ENCODE peak calls at places on chromosome 6, in six cellular contexts. W is NCI-H345, H is lung, P is fibroblast of mammary gland, M is lower leg skin, F is MV-4-11. T is an unnamed sample.

GRCh38 chr6:408599-409102 is 17.1 kb downstream of the IRF4 start:
- DNase-seq in W (no peak), F (peak), M (no peak), H (peak), P (peak), T (peak)

GRCh38 chr6:158008894-158009891 is 27.5 kb downstream of the SYNJ2 start:
- DNase-seq in M (no peak), P (peak), H (no peak), F (peak), W (peak), T (peak)

GRCh38 chr6:148497256-148497655 is 154.6 kb downstream of the SASH1 start:
- DNase-seq in H (no peak), F (no peak), M (no peak), W (no peak), P (peak), T (peak)

GRCh38 chr6:31467151-31467550 is 30.8 kb upstream of the MICB start:
- DNase-seq in H (no peak), P (no peak), M (no peak), F (no peak), W (no peak), T (no peak)

GRCh38 chr6:157229733-157230132 is 93.6 kb downstream of the TMEM242 start:
- DNase-seq in F (no peak), M (peak), W (peak), P (no peak), H (no peak), T (no peak)

GRCh38 chr6:34248198-34248726 is 544 bp downstream of the SMIM29 start:
- DNase-seq in H (peak), W (peak), F (peak), P (peak), M (peak), T (peak)

GRCh38 chr6:101393291-101394251 is at the start of gene GRIK2:
- DNase-seq in F (no peak), W (peak), P (peak), M (peak), H (no peak), T (peak)

GRCh38 chr6:125307150-125307838 is 5.5 kb upstream of the HDDC2 start:
- DNase-seq in M (no peak), H (no peak), W (no peak), P (peak), F (peak), T (no peak)

GRCh38 chr6:4220619-4221018 is 85.2 kb upstream of the ECI2 start:
- DNase-seq in W (no peak), H (no peak), P (peak), M (no peak), F (no peak), T (peak)

GRCh38 chr6:3585320-3585935 is 128.6 kb upstream of the SLC22A23 start:
- DNase-seq in P (peak), M (no peak), H (no peak), W (no peak), F (no peak), T (peak)

GRCh38 chr6:4164043-4164442 is 28.7 kb upstream of the ECI2 start:
- DNase-seq in H (no peak), W (no peak), M (no peak), F (no peak), P (no peak), T (no peak)

GRCh38 chr6:31697555-31697954 is 5.6 kb downstream of the ABHD16A start:
- DNase-seq in W (no peak), F (no peak), M (no peak), P (no peak), H (no peak), T (no peak)

GRCh38 chr6:72616406-72617015 is 5.4 kb upstream of the KCNQ5 start:
- DNase-seq in W (peak), M (no peak), F (peak), P (peak), H (no peak), T (peak)

GRCh38 chr6:144176043-144176442 is 25.7 kb downstream of the STX11 start:
- DNase-seq in H (no peak), M (no peak), F (no peak), W (no peak), P (no peak), T (no peak)

T was measured in GM03348.